ENCODE peak calls at places on chromosomes 3 and 15, in ten cellular contexts. One of them, this sample, is unnamed.

GRCh38 chr3:135621184-135621931 is 344.2 kb upstream of the PPP2R3A start:
- ATAC-seq in GM12878: no peak
- ATAC-seq in body of pancreas: no peak
- ATAC-seq in HCT116: no peak
- ATAC-seq in heart left ventricle: no peak
- ATAC-seq in A549: no peak
- ATAC-seq in K562: no peak
- ATAC-seq in gastrocnemius medialis: no peak
- ATAC-seq in upper lobe of left lung: no peak
- ATAC-seq in right lobe of liver: no peak
- ATAC-seq in this sample: no peak

GRCh38 chr3:18666655-18667054 is 241.5 kb upstream of the SATB1 start:
- ATAC-seq in GM12878: no peak
- ATAC-seq in body of pancreas: no peak
- ATAC-seq in HCT116: no peak
- ATAC-seq in heart left ventricle: no peak
- ATAC-seq in A549: no peak
- ATAC-seq in K562: no peak
- ATAC-seq in gastrocnemius medialis: no peak
- ATAC-seq in upper lobe of left lung: no peak
- ATAC-seq in right lobe of liver: no peak
- ATAC-seq in this sample: no peak

GRCh38 chr15:72342385-72342784 is 22.4 kb upstream of the CELF6 start:
- ATAC-seq in GM12878: peak; percentile 36
- ATAC-seq in body of pancreas: no peak
- ATAC-seq in HCT116: peak; percentile 81
- ATAC-seq in heart left ventricle: no peak
- ATAC-seq in A549: peak; percentile 16
- ATAC-seq in K562: peak; percentile 78
- ATAC-seq in gastrocnemius medialis: no peak
- ATAC-seq in upper lobe of left lung: no peak
- ATAC-seq in right lobe of liver: no peak
- ATAC-seq in this sample: no peak

GRCh38 chr3:145807990-145808389 is 353.0 kb downstream of the PLOD2 start:
- ATAC-seq in GM12878: no peak
- ATAC-seq in body of pancreas: no peak
- ATAC-seq in HCT116: peak; percentile 44
- ATAC-seq in heart left ventricle: no peak
- ATAC-seq in A549: peak; percentile 34
- ATAC-seq in K562: no peak
- ATAC-seq in gastrocnemius medialis: no peak
- ATAC-seq in upper lobe of left lung: no peak
- ATAC-seq in right lobe of liver: peak; percentile 84
- ATAC-seq in this sample: no peak

GRCh38 chr15:47409038-47409437 is 308.3 kb upstream of the SEMA6D start:
- ATAC-seq in GM12878: no peak
- ATAC-seq in body of pancreas: no peak
- ATAC-seq in HCT116: no peak
- ATAC-seq in heart left ventricle: peak; percentile 34
- ATAC-seq in A549: no peak
- ATAC-seq in K562: no peak
- ATAC-seq in gastrocnemius medialis: no peak
- ATAC-seq in upper lobe of left lung: no peak
- ATAC-seq in right lobe of liver: no peak
- ATAC-seq in this sample: peak; percentile 78

GRCh38 chr15:61057376-61057775 is 171.7 kb downstream of the RORA start:
- ATAC-seq in GM12878: peak; percentile 84
- ATAC-seq in body of pancreas: no peak
- ATAC-seq in HCT116: no peak
- ATAC-seq in heart left ventricle: no peak
- ATAC-seq in A549: no peak
- ATAC-seq in K562: no peak
- ATAC-seq in gastrocnemius medialis: no peak
- ATAC-seq in upper lobe of left lung: no peak
- ATAC-seq in right lobe of liver: no peak
- ATAC-seq in this sample: no peak

GRCh38 chr3:4166540-4166939 is 136.6 kb upstream of the SETMAR start:
- ATAC-seq in GM12878: no peak
- ATAC-seq in body of pancreas: no peak
- ATAC-seq in HCT116: no peak
- ATAC-seq in heart left ventricle: no peak
- ATAC-seq in A549: no peak
- ATAC-seq in K562: peak; percentile 79
- ATAC-seq in gastrocnemius medialis: no peak
- ATAC-seq in upper lobe of left lung: no peak
- ATAC-seq in right lobe of liver: no peak
- ATAC-seq in this sample: no peak

GRCh38 chr3:128133273-128133883 is 9.8 kb upstream of the RUVBL1 start:
- ATAC-seq in GM12878: peak; percentile 88
- ATAC-seq in body of pancreas: peak; percentile 53
- ATAC-seq in HCT116: peak; percentile 97
- ATAC-seq in heart left ventricle: peak; percentile 71
- ATAC-seq in A549: peak; percentile 76
- ATAC-seq in K562: peak; percentile 92
- ATAC-seq in gastrocnemius medialis: no peak
- ATAC-seq in upper lobe of left lung: peak; percentile 57
- ATAC-seq in right lobe of liver: peak; percentile 91
- ATAC-seq in this sample: no peak

GRCh38 chr3:56772926-56773587 is 28.7 kb downstream of the ARHGEF3 start:
- ATAC-seq in GM12878: peak; percentile 83
- ATAC-seq in body of pancreas: no peak
- ATAC-seq in HCT116: no peak
- ATAC-seq in heart left ventricle: no peak
- ATAC-seq in A549: no peak
- ATAC-seq in K562: no peak
- ATAC-seq in gastrocnemius medialis: no peak
- ATAC-seq in upper lobe of left lung: no peak
- ATAC-seq in right lobe of liver: no peak
- ATAC-seq in this sample: no peak

GRCh38 chr3:85626662-85627061 is 667.9 kb downstream of the CADM2 start:
- ATAC-seq in GM12878: no peak
- ATAC-seq in body of pancreas: no peak
- ATAC-seq in HCT116: no peak
- ATAC-seq in heart left ventricle: no peak
- ATAC-seq in A549: no peak
- ATAC-seq in K562: no peak
- ATAC-seq in gastrocnemius medialis: no peak
- ATAC-seq in upper lobe of left lung: no peak
- ATAC-seq in right lobe of liver: no peak
- ATAC-seq in this sample: no peak

GRCh38 chr15:80891006-80891405 is 98.6 kb downstream of the MESD start:
- ATAC-seq in GM12878: no peak
- ATAC-seq in body of pancreas: no peak
- ATAC-seq in HCT116: no peak
- ATAC-seq in heart left ventricle: no peak
- ATAC-seq in A549: no peak
- ATAC-seq in K562: no peak
- ATAC-seq in gastrocnemius medialis: no peak
- ATAC-seq in upper lobe of left lung: no peak
- ATAC-seq in right lobe of liver: no peak
- ATAC-seq in this sample: no peak

GRCh38 chr3:160413613-160414248 is 14.3 kb downstream of the SMC4 start:
- ATAC-seq in GM12878: peak; percentile 72
- ATAC-seq in body of pancreas: peak; percentile 82
- ATAC-seq in HCT116: peak; percentile 89
- ATAC-seq in heart left ventricle: peak; percentile 65
- ATAC-seq in A549: peak; percentile 82
- ATAC-seq in K562: peak; percentile 82
- ATAC-seq in gastrocnemius medialis: peak; percentile 78
- ATAC-seq in upper lobe of left lung: peak; percentile 90
- ATAC-seq in right lobe of liver: peak; percentile 98
- ATAC-seq in this sample: no peak

GRCh38 chr3:111794701-111795100 is 64.4 kb upstream of the PHLDB2 start:
- ATAC-seq in GM12878: no peak
- ATAC-seq in body of pancreas: no peak
- ATAC-seq in HCT116: no peak
- ATAC-seq in heart left ventricle: peak; percentile 67
- ATAC-seq in A549: no peak
- ATAC-seq in K562: no peak
- ATAC-seq in gastrocnemius medialis: no peak
- ATAC-seq in upper lobe of left lung: no peak
- ATAC-seq in right lobe of liver: no peak
- ATAC-seq in this sample: no peak

GRCh38 chr3:141052570-141053069 is 1.5 kb downstream of the SPSB4 start:
- ATAC-seq in GM12878: no peak
- ATAC-seq in body of pancreas: peak; percentile 43
- ATAC-seq in HCT116: no peak
- ATAC-seq in heart left ventricle: peak; percentile 46
- ATAC-seq in A549: no peak
- ATAC-seq in K562: no peak
- ATAC-seq in gastrocnemius medialis: no peak
- ATAC-seq in upper lobe of left lung: peak; percentile 57
- ATAC-seq in right lobe of liver: no peak
- ATAC-seq in this sample: peak; percentile 15

GRCh38 chr3:149958171-149958796 is 12.4 kb downstream of the PFN2 start:
- ATAC-seq in GM12878: peak; percentile 53
- ATAC-seq in body of pancreas: no peak
- ATAC-seq in HCT116: peak; percentile 27
- ATAC-seq in heart left ventricle: no peak
- ATAC-seq in A549: no peak
- ATAC-seq in K562: no peak
- ATAC-seq in gastrocnemius medialis: no peak
- ATAC-seq in upper lobe of left lung: no peak
- ATAC-seq in right lobe of liver: peak; percentile 85
- ATAC-seq in this sample: no peak

GRCh38 chr3:105409364-105409763 is 42.7 kb downstream of the ALCAM start:
- ATAC-seq in GM12878: no peak
- ATAC-seq in body of pancreas: no peak
- ATAC-seq in HCT116: no peak
- ATAC-seq in heart left ventricle: no peak
- ATAC-seq in A549: no peak
- ATAC-seq in K562: no peak
- ATAC-seq in gastrocnemius medialis: no peak
- ATAC-seq in upper lobe of left lung: no peak
- ATAC-seq in right lobe of liver: peak; percentile 28
- ATAC-seq in this sample: no peak

GRCh38 chr3:100782359-100782758 is 73.1 kb downstream of the TFG start:
- ATAC-seq in GM12878: no peak
- ATAC-seq in body of pancreas: no peak
- ATAC-seq in HCT116: no peak
- ATAC-seq in heart left ventricle: peak; percentile 56
- ATAC-seq in A549: no peak
- ATAC-seq in K562: no peak
- ATAC-seq in gastrocnemius medialis: no peak
- ATAC-seq in upper lobe of left lung: no peak
- ATAC-seq in right lobe of liver: no peak
- ATAC-seq in this sample: no peak

GRCh38 chr3:72916249-72916648 is 28.4 kb downstream of the GXYLT2 start:
- ATAC-seq in GM12878: no peak
- ATAC-seq in body of pancreas: no peak
- ATAC-seq in HCT116: no peak
- ATAC-seq in heart left ventricle: no peak
- ATAC-seq in A549: no peak
- ATAC-seq in K562: no peak
- ATAC-seq in gastrocnemius medialis: no peak
- ATAC-seq in upper lobe of left lung: no peak
- ATAC-seq in right lobe of liver: no peak
- ATAC-seq in this sample: no peak

GRCh38 chr3:170221924-170222646 is at the start of gene PRKCI:
- ATAC-seq in GM12878: peak; percentile 96
- ATAC-seq in body of pancreas: peak; percentile 99
- ATAC-seq in HCT116: peak; percentile 96
- ATAC-seq in heart left ventricle: peak; percentile 99
- ATAC-seq in A549: peak; percentile 96
- ATAC-seq in K562: peak; percentile 98
- ATAC-seq in gastrocnemius medialis: peak; percentile 96
- ATAC-seq in upper lobe of left lung: peak; percentile 99
- ATAC-seq in right lobe of liver: peak; percentile 98
- ATAC-seq in this sample: peak; percentile 100
- TF ChIP-seq POLR2A in GM12878: peak; percentile 85
- TF ChIP-seq POLR2A in body of pancreas: peak; percentile 88
- TF ChIP-seq POLR2A in HCT116: peak; percentile 65
- TF ChIP-seq POLR2A in heart left ventricle: no peak
- TF ChIP-seq POLR2A in A549: peak; percentile 72
- TF ChIP-seq POLR2A in K562: peak; percentile 77
- TF ChIP-seq POLR2A in gastrocnemius medialis: peak; percentile 81
- TF ChIP-seq POLR2A in upper lobe of left lung: no peak
- TF ChIP-seq POLR2A in right lobe of liver: peak; percentile 87
- TF ChIP-seq POLR2A in this sample: peak; percentile 81

DNA sequence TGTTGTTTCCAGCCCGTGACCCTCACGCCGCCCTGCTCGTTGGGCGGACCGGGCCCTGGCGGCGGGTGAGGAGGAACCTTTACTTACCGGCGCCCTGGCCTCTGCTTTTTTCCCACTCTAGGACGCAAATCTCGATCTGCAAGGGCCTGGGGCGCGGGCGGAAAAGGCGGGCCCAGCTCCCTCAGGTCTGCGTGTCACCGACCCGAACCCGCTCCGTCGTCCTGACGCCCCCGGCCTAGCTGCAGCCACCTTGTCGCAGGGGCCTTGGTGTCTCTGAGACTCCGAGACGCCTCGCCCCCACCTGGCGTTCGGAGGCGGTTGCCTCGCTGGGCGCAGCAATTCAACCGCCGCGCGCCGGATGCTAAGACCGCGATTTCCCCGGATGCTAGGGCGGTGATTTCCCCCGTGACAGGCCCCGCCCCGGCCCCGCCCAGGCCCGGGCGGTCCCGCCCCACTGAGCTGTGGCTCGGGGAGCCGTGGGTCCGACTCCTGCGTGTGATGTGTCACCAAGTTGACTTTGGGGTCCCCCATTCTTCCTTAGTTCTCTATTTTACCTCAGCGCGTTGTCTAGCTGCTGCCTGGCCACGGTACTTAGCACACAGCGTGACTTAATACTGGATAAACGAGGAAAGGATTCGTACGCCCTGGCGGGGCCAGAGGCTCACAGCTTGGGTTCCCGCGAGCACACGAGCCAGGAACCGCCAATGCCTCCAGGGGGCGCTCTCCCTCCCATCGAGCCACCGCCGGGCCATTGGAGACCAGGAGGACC is at the start of gene RPL39L:
- ATAC-seq in GM12878: peak; percentile 99
- ATAC-seq in body of pancreas: peak; percentile 89
- ATAC-seq in HCT116: peak; percentile 52
- ATAC-seq in heart left ventricle: peak; percentile 99
- ATAC-seq in A549: peak; percentile 99
- ATAC-seq in K562: peak; percentile 99
- ATAC-seq in gastrocnemius medialis: peak; percentile 78
- ATAC-seq in upper lobe of left lung: peak; percentile 98
- ATAC-seq in right lobe of liver: peak; percentile 99
- ATAC-seq in this sample: peak; percentile 97
- TF ChIP-seq POLR2A in GM12878: peak; percentile 96
- TF ChIP-seq POLR2A in body of pancreas: peak; percentile 32
- TF ChIP-seq POLR2A in HCT116: no peak
- TF ChIP-seq POLR2A in heart left ventricle: no peak
- TF ChIP-seq POLR2A in A549: peak; percentile 76
- TF ChIP-seq POLR2A in K562: peak; percentile 91
- TF ChIP-seq POLR2A in gastrocnemius medialis: no peak
- TF ChIP-seq POLR2A in upper lobe of left lung: no peak
- TF ChIP-seq POLR2A in right lobe of liver: peak; percentile 31
- TF ChIP-seq POLR2A in this sample: peak; percentile 24

GRCh38 chr15:59372352-59373211 is at the start of gene MYO1E:
- ATAC-seq in GM12878: peak; percentile 76
- ATAC-seq in body of pancreas: peak; percentile 91
- ATAC-seq in HCT116: peak; percentile 89
- ATAC-seq in heart left ventricle: peak; percentile 98
- ATAC-seq in A549: peak; percentile 92
- ATAC-seq in K562: no peak
- ATAC-seq in gastrocnemius medialis: peak; percentile 98
- ATAC-seq in upper lobe of left lung: peak; percentile 97
- ATAC-seq in right lobe of liver: peak; percentile 88
- ATAC-seq in this sample: peak; percentile 97
- TF ChIP-seq POLR2A in GM12878: peak; percentile 88
- TF ChIP-seq POLR2A in body of pancreas: peak; percentile 98
- TF ChIP-seq POLR2A in HCT116: peak; percentile 88
- TF ChIP-seq POLR2A in heart left ventricle: peak; percentile 87
- TF ChIP-seq POLR2A in A549: peak; percentile 98
- TF ChIP-seq POLR2A in K562: no peak
- TF ChIP-seq POLR2A in gastrocnemius medialis: peak; percentile 98
- TF ChIP-seq POLR2A in upper lobe of left lung: peak; percentile 7
- TF ChIP-seq POLR2A in right lobe of liver: peak; percentile 97
- TF ChIP-seq POLR2A in this sample: peak; percentile 85

GRCh38 chr3:42090973-42091731 is at the start of gene TRAK1:
- ATAC-seq in GM12878: no peak
- ATAC-seq in body of pancreas: no peak
- ATAC-seq in HCT116: no peak
- ATAC-seq in heart left ventricle: peak; percentile 82
- ATAC-seq in A549: no peak
- ATAC-seq in K562: no peak
- ATAC-seq in gastrocnemius medialis: peak; percentile 77
- ATAC-seq in upper lobe of left lung: peak; percentile 77
- ATAC-seq in right lobe of liver: no peak
- ATAC-seq in this sample: peak; percentile 79
- TF ChIP-seq POLR2A in GM12878: no peak
- TF ChIP-seq POLR2A in body of pancreas: no peak
- TF ChIP-seq POLR2A in HCT116: no peak
- TF ChIP-seq POLR2A in heart left ventricle: no peak
- TF ChIP-seq POLR2A in A549: no peak
- TF ChIP-seq POLR2A in K562: no peak
- TF ChIP-seq POLR2A in gastrocnemius medialis: no peak
- TF ChIP-seq POLR2A in upper lobe of left lung: no peak
- TF ChIP-seq POLR2A in right lobe of liver: no peak
- TF ChIP-seq POLR2A in this sample: no peak

This sample was measured in gastroesophageal sphincter.